ENCODE peak calls at places on chromosomes 2 and 18, in five cellular contexts. R is NB4, T is BJ, K is dorsolateral prefrontal cortex, X is cardiac muscle cell. Z is an unnamed sample.

GRCh38 chr2:64525323-64525625 is 1.1 kb downstream of the AFTPH start:
- DNase-seq in R (peak; percentile 77), T (no peak), K (no peak), X (peak; percentile 11), Z (no peak)

GRCh38 chr18:7809455-7809854 is 242.3 kb downstream of the PTPRM start:
- DNase-seq in R (no peak), T (no peak), K (no peak), X (no peak), Z (no peak)

GRCh38 chr2:234302664-234302991 is 194.3 kb downstream of the ARL4C start:
- DNase-seq in R (no peak), T (no peak), K (no peak), X (no peak), Z (no peak)

GRCh38 chr2:182372661-182373060 is 54.2 kb downstream of the PDE1A start:
- DNase-seq in R (no peak), T (peak; percentile 65), K (no peak), X (peak; percentile 92), Z (peak; percentile 78)

GRCh38 chr2:190551928-190552327 is 17.4 kb upstream of the NEMP2 start:
- DNase-seq in R (peak; percentile 72), T (no peak), K (no peak), X (peak; percentile 76), Z (no peak)

GRCh38 chr18:27695509-27695908 is 481.4 kb downstream of the CDH2 start:
- DNase-seq in R (no peak), T (no peak), K (no peak), X (no peak), Z (no peak)

GRCh38 chr2:229339613-229340012 is 68.5 kb upstream of the PID1 start:
- DNase-seq in R (no peak), T (no peak), K (no peak), X (peak; percentile 58), Z (peak; percentile 82)

GRCh38 chr2:200084036-200084435 is 128.7 kb downstream of the MAIP1 start:
- DNase-seq in R (no peak), T (no peak), K (no peak), X (no peak), Z (no peak)

GRCh38 chr2:125341353-125341752 is 1314.6 kb upstream of the GYPC start:
- DNase-seq in R (no peak), T (no peak), K (no peak), X (no peak), Z (no peak)

GRCh38 chr2:29014811-29015414 is 33.8 kb downstream of the TOGARAM2 start:
- DNase-seq in R (peak; percentile 93), T (no peak), K (no peak), X (peak; percentile 67), Z (no peak)

GRCh38 chr18:76709659-76710645 is 112.4 kb upstream of the ZNF236 start:
- DNase-seq in R (peak; percentile 79), T (no peak), K (peak; percentile 36), X (peak; percentile 82), Z (peak; percentile 44)

GRCh38 chr2:20614201-20615045 is 36.5 kb downstream of the HS1BP3 start:
- DNase-seq in R (peak; percentile 31), T (no peak), K (no peak), X (no peak), Z (no peak)

GRCh38 chr2:39068757-39069515 is 51.9 kb downstream of the SOS1 start:
- DNase-seq in R (no peak), T (no peak), K (no peak), X (peak; percentile 2), Z (no peak)

GRCh38 chr2:39593439-39594393 is 72.0 kb upstream of the TMEM178A start:
- DNase-seq in R (peak; percentile 66), T (peak; percentile 28), K (peak; percentile 62), X (peak; percentile 93), Z (peak; percentile 53)

GRCh38 chr2:46298522-46299351 is 1.5 kb downstream of the EPAS1 start:
- DNase-seq in R (peak; percentile 54), T (no peak), K (peak; percentile 21), X (peak; percentile 79), Z (no peak)

GRCh38 chr2:226490172-226490571 is 309.4 kb downstream of the IRS1 start:
- DNase-seq in R (no peak), T (no peak), K (no peak), X (peak; percentile 44), Z (no peak)

GRCh38 chr2:216551669-216552068 is 53.0 kb downstream of the RPL37A start:
- DNase-seq in R (no peak), T (no peak), K (no peak), X (no peak), Z (no peak)

GRCh38 chr2:197958592-197958991 is 154.2 kb downstream of the PLCL1 start:
- DNase-seq in R (no peak), T (no peak), K (no peak), X (peak; percentile 62), Z (no peak)

GRCh38 chr2:28325567-28326468 is 66.8 kb upstream of the FOSL2 start:
- DNase-seq in R (peak; percentile 79), T (no peak), K (no peak), X (no peak), Z (no peak)

GRCh38 chr18:77000527-77000926 is 132.1 kb downstream of the MBP start:
- DNase-seq in R (peak; percentile 56), T (no peak), K (peak; percentile 37), X (peak; percentile 60), Z (no peak)

GRCh38 chr2:2716771-2717170 is 385.7 kb upstream of the MYT1L start:
- DNase-seq in R (no peak), T (no peak), K (no peak), X (no peak), Z (no peak)

DNA sequence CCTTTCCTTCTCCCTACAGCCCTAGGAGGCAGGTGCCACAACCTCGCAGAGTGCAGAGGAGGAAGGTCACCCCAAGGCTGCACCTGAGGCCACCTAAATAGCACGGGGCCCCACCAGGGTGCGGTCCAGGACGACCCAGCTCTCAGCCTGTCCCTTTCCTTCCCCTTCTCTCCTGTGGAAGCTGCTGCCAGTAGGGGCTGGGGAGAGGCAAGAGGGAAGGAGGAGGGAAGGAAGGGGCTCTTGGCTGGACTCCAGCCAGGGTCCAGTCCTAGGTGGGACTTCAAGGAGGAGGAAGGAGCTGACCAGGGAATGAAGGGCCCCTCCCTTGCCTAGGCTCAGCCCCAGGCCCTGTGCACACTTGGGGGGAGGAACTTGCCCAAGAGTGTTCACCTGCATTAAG is 11.1 kb downstream of the CRACDL start:
- DNase-seq in R (no peak), T (no peak), K (no peak), X (no peak), Z (no peak)
- TF ChIP-seq CTCF in R (no peak), T (no peak), K (no peak), X (no peak), Z (no peak)

GRCh38 chr18:78293516-78293915 is 686.1 kb upstream of the SALL3 start:
- DNase-seq in R (no peak), T (no peak), K (no peak), X (no peak), Z (no peak)
- H3K4me3 ChIP-seq in R (no peak overlapping the region), T (no peak overlapping the region), K (no peak overlapping the region), X (no peak overlapping the region), Z (no peak overlapping the region)

DNA sequence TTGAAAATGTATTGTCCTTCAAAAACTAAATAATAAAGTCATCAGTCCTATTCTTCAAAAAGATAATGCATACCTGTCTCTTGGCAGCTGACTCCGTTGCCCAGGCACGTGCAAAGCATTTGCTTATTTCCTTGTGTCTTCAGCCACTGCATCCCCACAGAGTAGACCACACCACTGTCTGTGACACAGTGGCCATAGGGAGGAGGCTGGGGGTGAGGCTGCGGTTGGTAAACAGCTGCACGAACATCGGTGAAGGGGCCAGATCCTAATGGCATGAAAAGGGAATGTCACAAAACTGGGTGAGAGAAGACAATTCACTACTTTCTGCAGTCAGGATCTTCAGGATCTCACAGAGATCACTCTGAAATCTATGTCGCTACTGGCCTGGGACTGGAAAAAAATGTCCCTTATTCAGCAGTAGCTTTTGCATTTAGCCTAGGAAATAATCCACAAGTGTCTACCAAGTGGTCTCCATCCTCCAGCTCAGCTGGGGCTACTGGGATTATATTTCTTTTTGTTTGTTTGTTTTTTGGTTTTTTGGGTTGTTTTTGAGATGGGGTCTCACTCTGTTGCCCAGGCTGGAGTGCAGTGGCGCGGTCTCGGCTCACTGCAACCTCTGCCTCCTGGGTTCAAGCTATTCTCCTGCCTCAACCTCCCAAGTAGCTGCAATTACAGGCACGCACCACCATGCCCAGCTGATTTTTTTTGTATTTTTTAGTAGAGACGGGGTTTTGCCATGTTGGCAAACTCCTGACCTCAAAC is 10.7 kb downstream of the FN1 start:
- DNase-seq in R (no peak), T (no peak), K (no peak), X (peak; percentile 76), Z (no peak)
- TF ChIP-seq CTCF in R (no peak), T (no peak), K (no peak), X (no peak), Z (no peak)

DNA sequence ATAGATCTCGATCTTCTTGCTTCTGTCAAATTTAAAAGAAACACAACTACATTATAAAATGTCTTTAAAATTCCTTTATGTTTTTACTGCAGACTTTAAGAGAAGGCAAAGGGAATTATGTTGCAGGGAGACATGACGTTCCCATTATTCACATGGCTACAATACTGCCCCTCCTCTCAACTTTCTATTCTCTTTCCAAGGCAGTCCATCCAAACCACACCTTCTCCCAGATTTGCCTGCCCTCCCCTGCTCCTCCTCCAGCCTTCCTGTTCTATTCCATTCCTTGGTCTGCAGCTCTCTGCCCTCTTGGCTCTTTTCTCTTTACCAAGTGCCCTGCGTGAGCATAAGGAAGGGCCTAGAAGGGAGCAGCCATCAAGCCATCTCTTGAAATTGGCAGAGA is 61.3 kb downstream of the NABP1 start:
- DNase-seq in R (no peak), T (no peak), K (no peak), X (no peak), Z (no peak)
- H3K4me3 ChIP-seq in R (no peak overlapping the region), T (no peak overlapping the region), K (no peak overlapping the region), X (no peak overlapping the region), Z (no peak overlapping the region)

GRCh38 chr2:212005077-212005671 is 533.4 kb downstream of the ERBB4 start:
- DNase-seq in R (peak; percentile 45), T (no peak), K (peak; percentile 21), X (peak; percentile 61), Z (no peak)
- TF ChIP-seq CTCF in R (peak; percentile 72), T (peak; percentile 75), K (peak; percentile 46), X (peak; percentile 79), Z (peak; percentile 57)

GRCh38 chr2:241764272-241765241 is 12.1 kb upstream of the GAL3ST2 start:
- DNase-seq in R (no peak), T (no peak), K (no peak), X (peak; percentile 21), Z (no peak)

GRCh38 chr2:241763551-241764271 is 12.9 kb upstream of the GAL3ST2 start:
- DNase-seq in R (peak; percentile 67), T (no peak), K (no peak), X (no peak), Z (no peak)

GRCh38 chr2:241760301-241760771 is 16.3 kb upstream of the GAL3ST2 start:
- DNase-seq in R (no peak), T (no peak), K (no peak), X (no peak), Z (no peak)

GRCh38 chr2:241762933-241763369 is 13.7 kb upstream of the GAL3ST2 start:
- DNase-seq in R (peak; percentile 88), T (no peak), K (no peak), X (no peak), Z (no peak)

DNA sequence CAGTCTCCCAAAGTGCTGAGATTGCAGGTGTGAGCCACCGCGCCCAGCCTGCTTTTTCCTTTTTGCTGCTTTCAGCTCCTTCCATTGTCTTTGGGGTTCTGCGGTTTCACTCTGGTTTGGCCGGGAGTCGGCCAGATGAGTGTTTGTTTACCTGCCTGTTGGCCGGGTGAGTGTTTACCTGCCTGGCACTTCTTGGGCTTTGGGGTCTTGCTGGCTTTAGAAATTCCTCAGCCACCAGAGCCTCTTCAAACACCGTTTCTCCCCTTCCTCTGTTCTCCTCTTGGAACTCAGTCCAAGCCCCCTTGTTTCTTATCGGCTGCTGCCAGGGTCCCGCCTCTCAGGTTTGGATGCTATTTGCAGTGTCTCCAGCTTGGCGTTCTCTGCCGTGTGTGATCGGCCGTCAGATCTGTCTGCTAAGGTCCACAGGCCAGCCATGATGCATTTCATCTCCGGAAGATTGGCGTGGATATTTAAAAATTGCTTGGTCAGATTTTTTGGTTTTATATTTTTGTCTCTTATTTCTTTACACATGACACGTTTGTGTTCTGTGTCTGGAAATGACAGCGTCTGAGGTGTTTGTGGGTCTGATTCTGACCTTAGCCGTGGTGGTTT is 14.2 kb upstream of the GAL3ST2 start:
- DNase-seq in R (no peak), T (no peak), K (no peak), X (no peak), Z (no peak)
- H3K4me3 ChIP-seq in R (no peak overlapping the region), T (no peak overlapping the region), K (no peak overlapping the region), X (no peak overlapping the region), Z (no peak overlapping the region)